ENCODE peak calls at places on chromosomes 1 and 21, in ten cellular contexts. One of them, this sample, is unnamed.

GRCh38 chr1:26289158-26290059 is 9.5 kb downstream of the SH3BGRL3 start:
- DNase-seq in esophagus squamous epithelium: peak; percentile 59
- DNase-seq in heart right ventricle: no peak
- DNase-seq in AG04450: no peak
- DNase-seq in BE2C: no peak
- DNase-seq in fibroblast of mammary gland: no peak
- DNase-seq in lung: no peak
- DNase-seq in prostate gland: no peak
- DNase-seq in body of pancreas: no peak
- DNase-seq in left ventricle myocardium inferior: no peak
- DNase-seq in this sample: no peak

GRCh38 chr21:14210738-14211137 is at the start of gene LIPI:
- DNase-seq in BE2C: no peak
- DNase-seq in fibroblast of mammary gland: no peak
- DNase-seq in body of pancreas: no peak
- DNase-seq in prostate gland: no peak
- DNase-seq in lung: no peak
- DNase-seq in left ventricle myocardium inferior: no peak
- DNase-seq in heart right ventricle: no peak
- DNase-seq in AG04450: no peak
- DNase-seq in esophagus squamous epithelium: no peak
- DNase-seq in this sample: no peak

GRCh38 chr1:35570589-35571137 is 2.5 kb upstream of the TFAP2E start:
- DNase-seq in lung: no peak
- DNase-seq in fibroblast of mammary gland: no peak
- DNase-seq in body of pancreas: no peak
- DNase-seq in prostate gland: no peak
- DNase-seq in BE2C: no peak
- DNase-seq in esophagus squamous epithelium: no peak
- DNase-seq in left ventricle myocardium inferior: no peak
- DNase-seq in heart right ventricle: no peak
- DNase-seq in AG04450: no peak
- DNase-seq in this sample: no peak

GRCh38 chr1:153515504-153516394 is 20.0 kb downstream of the S100A6 start:
- DNase-seq in body of pancreas: no peak
- DNase-seq in heart right ventricle: no peak
- DNase-seq in AG04450: no peak
- DNase-seq in prostate gland: peak; percentile 65
- DNase-seq in esophagus squamous epithelium: no peak
- DNase-seq in BE2C: no peak
- DNase-seq in lung: peak; percentile 70
- DNase-seq in left ventricle myocardium inferior: no peak
- DNase-seq in fibroblast of mammary gland: no peak
- DNase-seq in this sample: no peak

GRCh38 chr1:214328770-214329455 is 48.0 kb downstream of the SMYD2 start:
- DNase-seq in BE2C: peak; percentile 78
- DNase-seq in left ventricle myocardium inferior: peak; percentile 73
- DNase-seq in body of pancreas: peak; percentile 85
- DNase-seq in AG04450: peak; percentile 44
- DNase-seq in esophagus squamous epithelium: no peak
- DNase-seq in heart right ventricle: peak; percentile 83
- DNase-seq in prostate gland: peak; percentile 83
- DNase-seq in lung: peak; percentile 76
- DNase-seq in fibroblast of mammary gland: peak; percentile 81
- DNase-seq in this sample: no peak

GRCh38 chr1:168151935-168152334 is 15.2 kb upstream of the GPR161 start:
- DNase-seq in esophagus squamous epithelium: no peak
- DNase-seq in fibroblast of mammary gland: no peak
- DNase-seq in heart right ventricle: no peak
- DNase-seq in prostate gland: no peak
- DNase-seq in lung: no peak
- DNase-seq in body of pancreas: no peak
- DNase-seq in AG04450: no peak
- DNase-seq in left ventricle myocardium inferior: no peak
- DNase-seq in BE2C: no peak
- DNase-seq in this sample: no peak

GRCh38 chr1:90348934-90349333 is 354.0 kb downstream of the ZNF326 start:
- DNase-seq in heart right ventricle: no peak
- DNase-seq in AG04450: no peak
- DNase-seq in lung: no peak
- DNase-seq in BE2C: no peak
- DNase-seq in fibroblast of mammary gland: no peak
- DNase-seq in body of pancreas: no peak
- DNase-seq in prostate gland: no peak
- DNase-seq in left ventricle myocardium inferior: no peak
- DNase-seq in esophagus squamous epithelium: no peak
- DNase-seq in this sample: no peak

GRCh38 chr1:234176000-234176399 is 197.3 kb upstream of the COA6 start:
- DNase-seq in BE2C: no peak
- DNase-seq in esophagus squamous epithelium: no peak
- DNase-seq in AG04450: no peak
- DNase-seq in fibroblast of mammary gland: no peak
- DNase-seq in left ventricle myocardium inferior: no peak
- DNase-seq in heart right ventricle: no peak
- DNase-seq in lung: no peak
- DNase-seq in prostate gland: no peak
- DNase-seq in body of pancreas: no peak
- DNase-seq in this sample: no peak

GRCh38 chr1:53341961-53342707 is 14.3 kb upstream of the LRP8 start:
- DNase-seq in heart right ventricle: no peak
- DNase-seq in esophagus squamous epithelium: no peak
- DNase-seq in lung: no peak
- DNase-seq in prostate gland: no peak
- DNase-seq in fibroblast of mammary gland: no peak
- DNase-seq in AG04450: no peak
- DNase-seq in body of pancreas: peak; percentile 7
- DNase-seq in left ventricle myocardium inferior: no peak
- DNase-seq in BE2C: no peak
- DNase-seq in this sample: no peak

GRCh38 chr1:73401666-73402065 is 796.3 kb downstream of the LRRIQ3 start:
- DNase-seq in prostate gland: no peak
- DNase-seq in esophagus squamous epithelium: no peak
- DNase-seq in BE2C: no peak
- DNase-seq in fibroblast of mammary gland: no peak
- DNase-seq in left ventricle myocardium inferior: no peak
- DNase-seq in AG04450: no peak
- DNase-seq in body of pancreas: no peak
- DNase-seq in lung: no peak
- DNase-seq in heart right ventricle: no peak
- DNase-seq in this sample: no peak

GRCh38 chr21:46115441-46116188 is 17.7 kb downstream of the COL6A2 start:
- DNase-seq in heart right ventricle: peak; percentile 1
- DNase-seq in esophagus squamous epithelium: no peak
- DNase-seq in lung: no peak
- DNase-seq in prostate gland: no peak
- DNase-seq in BE2C: peak; percentile 3
- DNase-seq in fibroblast of mammary gland: peak; percentile 4
- DNase-seq in body of pancreas: no peak
- DNase-seq in AG04450: no peak
- DNase-seq in left ventricle myocardium inferior: peak; percentile 10
- DNase-seq in this sample: no peak

GRCh38 chr1:165501975-165502358 is 41.8 kb upstream of the LRRC52 start:
- DNase-seq in left ventricle myocardium inferior: no peak
- DNase-seq in lung: no peak
- DNase-seq in AG04450: no peak
- DNase-seq in BE2C: no peak
- DNase-seq in prostate gland: no peak
- DNase-seq in esophagus squamous epithelium: no peak
- DNase-seq in heart right ventricle: no peak
- DNase-seq in fibroblast of mammary gland: peak; percentile 32
- DNase-seq in body of pancreas: no peak
- DNase-seq in this sample: no peak

GRCh38 chr1:168920456-168921094 is 185.9 kb upstream of the ATP1B1 start:
- DNase-seq in fibroblast of mammary gland: peak; percentile 52
- DNase-seq in prostate gland: peak; percentile 39
- DNase-seq in left ventricle myocardium inferior: no peak
- DNase-seq in lung: no peak
- DNase-seq in heart right ventricle: peak; percentile 58
- DNase-seq in AG04450: no peak
- DNase-seq in BE2C: no peak
- DNase-seq in esophagus squamous epithelium: no peak
- DNase-seq in body of pancreas: peak; percentile 56
- DNase-seq in this sample: no peak

GRCh38 chr1:21620461-21620860 is 48.7 kb downstream of the RAP1GAP start:
- DNase-seq in heart right ventricle: no peak
- DNase-seq in body of pancreas: peak; percentile 67
- DNase-seq in AG04450: no peak
- DNase-seq in prostate gland: no peak
- DNase-seq in BE2C: no peak
- DNase-seq in lung: no peak
- DNase-seq in esophagus squamous epithelium: no peak
- DNase-seq in fibroblast of mammary gland: no peak
- DNase-seq in left ventricle myocardium inferior: no peak
- DNase-seq in this sample: no peak

GRCh38 chr1:115565353-115565752 is 76.4 kb upstream of the VANGL1 start:
- DNase-seq in fibroblast of mammary gland: no peak
- DNase-seq in AG04450: no peak
- DNase-seq in left ventricle myocardium inferior: no peak
- DNase-seq in heart right ventricle: no peak
- DNase-seq in prostate gland: no peak
- DNase-seq in lung: no peak
- DNase-seq in body of pancreas: no peak
- DNase-seq in BE2C: no peak
- DNase-seq in esophagus squamous epithelium: no peak
- DNase-seq in this sample: no peak

GRCh38 chr1:115559987-115560386 is 81.8 kb upstream of the VANGL1 start:
- DNase-seq in body of pancreas: no peak
- DNase-seq in fibroblast of mammary gland: no peak
- DNase-seq in AG04450: no peak
- DNase-seq in BE2C: no peak
- DNase-seq in esophagus squamous epithelium: no peak
- DNase-seq in lung: no peak
- DNase-seq in heart right ventricle: no peak
- DNase-seq in left ventricle myocardium inferior: no peak
- DNase-seq in prostate gland: no peak
- DNase-seq in this sample: no peak

GRCh38 chr1:115565789-115566188 is 76.0 kb upstream of the VANGL1 start:
- DNase-seq in heart right ventricle: no peak
- DNase-seq in esophagus squamous epithelium: no peak
- DNase-seq in body of pancreas: no peak
- DNase-seq in fibroblast of mammary gland: no peak
- DNase-seq in BE2C: no peak
- DNase-seq in AG04450: no peak
- DNase-seq in prostate gland: no peak
- DNase-seq in lung: no peak
- DNase-seq in left ventricle myocardium inferior: no peak
- DNase-seq in this sample: no peak

GRCh38 chr1:115567431-115567830 is 74.3 kb upstream of the VANGL1 start:
- DNase-seq in AG04450: no peak
- DNase-seq in lung: no peak
- DNase-seq in left ventricle myocardium inferior: no peak
- DNase-seq in fibroblast of mammary gland: no peak
- DNase-seq in heart right ventricle: no peak
- DNase-seq in prostate gland: no peak
- DNase-seq in body of pancreas: no peak
- DNase-seq in esophagus squamous epithelium: no peak
- DNase-seq in BE2C: no peak
- DNase-seq in this sample: no peak

DNA sequence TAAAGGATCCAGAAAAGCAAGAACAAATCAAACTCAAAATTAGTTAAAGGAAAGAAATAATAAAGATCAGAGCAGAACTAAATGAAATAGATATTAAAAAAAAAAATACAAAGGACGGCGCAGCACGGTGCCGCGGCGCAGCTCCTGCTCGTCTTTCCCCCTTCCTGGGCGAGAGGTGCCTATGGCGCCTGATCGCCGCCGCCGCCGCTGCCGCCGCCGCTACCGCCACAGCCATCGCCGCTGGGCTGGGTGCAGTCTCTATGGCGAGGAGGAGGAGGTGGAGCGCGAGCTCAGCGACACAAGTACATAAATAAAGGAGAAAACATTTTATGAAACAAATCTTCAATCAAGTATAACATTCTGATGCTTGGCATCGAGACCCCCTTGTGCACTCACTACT is 77.6 kb upstream of the VANGL1 start:
- DNase-seq in left ventricle myocardium inferior: no peak
- DNase-seq in AG04450: no peak
- DNase-seq in esophagus squamous epithelium: no peak
- DNase-seq in body of pancreas: no peak
- DNase-seq in lung: no peak
- DNase-seq in fibroblast of mammary gland: no peak
- DNase-seq in heart right ventricle: no peak
- DNase-seq in prostate gland: no peak
- DNase-seq in BE2C: peak; percentile 18
- DNase-seq in this sample: no peak
- TF ChIP-seq CTCF in left ventricle myocardium inferior: no peak
- TF ChIP-seq CTCF in AG04450: no peak
- TF ChIP-seq CTCF in esophagus squamous epithelium: no peak
- TF ChIP-seq CTCF in body of pancreas: no peak
- TF ChIP-seq CTCF in lung: no peak
- TF ChIP-seq CTCF in fibroblast of mammary gland: no peak
- TF ChIP-seq CTCF in heart right ventricle: no peak
- TF ChIP-seq CTCF in prostate gland: no peak
- TF ChIP-seq CTCF in BE2C: no peak
- TF ChIP-seq CTCF in this sample: no peak

GRCh38 chr1:108079550-108079949 is 114.6 kb upstream of the VAV3 start:
- DNase-seq in fibroblast of mammary gland: no peak
- DNase-seq in AG04450: no peak
- DNase-seq in lung: no peak
- DNase-seq in esophagus squamous epithelium: no peak
- DNase-seq in BE2C: no peak
- DNase-seq in body of pancreas: no peak
- DNase-seq in heart right ventricle: no peak
- DNase-seq in prostate gland: no peak
- DNase-seq in left ventricle myocardium inferior: no peak
- DNase-seq in this sample: no peak
- H3K4me3 ChIP-seq in fibroblast of mammary gland: no peak overlapping the region
- H3K4me3 ChIP-seq in AG04450: no peak overlapping the region
- H3K4me3 ChIP-seq in lung: no peak overlapping the region
- H3K4me3 ChIP-seq in esophagus squamous epithelium: no peak overlapping the region
- H3K4me3 ChIP-seq in BE2C: no peak overlapping the region
- H3K4me3 ChIP-seq in body of pancreas: no peak overlapping the region
- H3K4me3 ChIP-seq in heart right ventricle: no peak overlapping the region
- H3K4me3 ChIP-seq in prostate gland: no peak overlapping the region
- H3K4me3 ChIP-seq in left ventricle myocardium inferior: no peak overlapping the region
- H3K4me3 ChIP-seq in this sample: no peak overlapping the region

GRCh38 chr1:171142451-171143121 is 42.5 kb upstream of the FMO2 start:
- DNase-seq in lung: peak; percentile 35
- DNase-seq in heart right ventricle: peak; percentile 59
- DNase-seq in left ventricle myocardium inferior: no peak
- DNase-seq in BE2C: no peak
- DNase-seq in body of pancreas: peak; percentile 19
- DNase-seq in esophagus squamous epithelium: no peak
- DNase-seq in prostate gland: peak; percentile 12
- DNase-seq in AG04450: peak; percentile 37
- DNase-seq in fibroblast of mammary gland: peak; percentile 96
- DNase-seq in this sample: no peak
- TF ChIP-seq CTCF in lung: no peak
- TF ChIP-seq CTCF in heart right ventricle: no peak
- TF ChIP-seq CTCF in left ventricle myocardium inferior: peak; percentile 31
- TF ChIP-seq CTCF in BE2C: no peak
- TF ChIP-seq CTCF in body of pancreas: no peak
- TF ChIP-seq CTCF in esophagus squamous epithelium: no peak
- TF ChIP-seq CTCF in prostate gland: no peak
- TF ChIP-seq CTCF in AG04450: no peak
- TF ChIP-seq CTCF in fibroblast of mammary gland: no peak
- TF ChIP-seq CTCF in this sample: no peak

DNA sequence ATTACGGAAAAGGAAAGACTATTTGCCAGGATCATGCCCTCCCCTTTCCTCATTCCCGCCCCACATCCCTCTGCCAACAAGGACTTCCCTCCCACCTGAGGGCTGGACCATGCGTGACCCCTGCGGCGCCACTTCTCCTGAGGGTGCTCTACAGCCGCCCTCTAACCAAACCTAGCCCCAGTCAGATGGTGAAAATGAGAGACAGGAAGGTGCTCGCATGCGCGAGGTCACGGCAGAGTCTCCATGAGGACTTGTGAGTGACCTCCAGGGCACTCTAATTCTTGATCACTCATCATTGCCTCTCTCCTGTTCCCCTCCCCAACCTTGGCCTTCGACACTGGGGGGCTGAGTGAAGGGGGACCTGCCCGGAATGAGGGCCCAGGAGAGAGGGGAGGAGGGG is 32.1 kb downstream of the TAF5L start:
- DNase-seq in fibroblast of mammary gland: no peak
- DNase-seq in body of pancreas: no peak
- DNase-seq in prostate gland: no peak
- DNase-seq in BE2C: no peak
- DNase-seq in AG04450: no peak
- DNase-seq in left ventricle myocardium inferior: no peak
- DNase-seq in heart right ventricle: no peak
- DNase-seq in esophagus squamous epithelium: no peak
- DNase-seq in lung: no peak
- DNase-seq in this sample: no peak
- H3K4me3 ChIP-seq in fibroblast of mammary gland: no peak overlapping the region
- H3K4me3 ChIP-seq in body of pancreas: no peak overlapping the region
- H3K4me3 ChIP-seq in prostate gland: no peak overlapping the region
- H3K4me3 ChIP-seq in BE2C: no peak overlapping the region
- H3K4me3 ChIP-seq in AG04450: no peak overlapping the region
- H3K4me3 ChIP-seq in left ventricle myocardium inferior: no peak overlapping the region
- H3K4me3 ChIP-seq in heart right ventricle: no peak overlapping the region
- H3K4me3 ChIP-seq in esophagus squamous epithelium: no peak overlapping the region
- H3K4me3 ChIP-seq in lung: no peak overlapping the region
- H3K4me3 ChIP-seq in this sample: no peak overlapping the region